ENCODE peak calls at places on chromosome 19, in five cellular contexts. One of them, this sample, is unnamed.

GRCh38 chr19:38617764-38618589 is at the start of gene MAP4K1:
- DNase-seq in GM23248: no peak
- DNase-seq in stimulated activated CD4-positive, alpha-beta T cell treated with anti-CD3 and anti-CD28 coated beads, Interleukin-4, amount 100 ng/mL, for 1 hour: peak; percentile 72
- DNase-seq in NB4: peak; percentile 92
- DNase-seq in heart left ventricle: peak; percentile 38
- DNase-seq in this sample: peak; percentile 45

GRCh38 chr19:54209058-54209747 is 8.5 kb downstream of the RPS9 start:
- DNase-seq in heart left ventricle: no peak
- DNase-seq in GM23248: no peak
- DNase-seq in NB4: no peak
- DNase-seq in stimulated activated CD4-positive, alpha-beta T cell treated with anti-CD3 and anti-CD28 coated beads, Interleukin-4, amount 100 ng/mL, for 1 hour: peak; percentile 36
- DNase-seq in this sample: no peak

GRCh38 chr19:13428352-13428751 is 77.9 kb downstream of the CACNA1A start:
- DNase-seq in heart left ventricle: no peak
- DNase-seq in NB4: peak; percentile 22
- DNase-seq in stimulated activated CD4-positive, alpha-beta T cell treated with anti-CD3 and anti-CD28 coated beads, Interleukin-4, amount 100 ng/mL, for 1 hour: peak; percentile 8
- DNase-seq in GM23248: peak; percentile 46
- DNase-seq in this sample: peak; percentile 17

GRCh38 chr19:38004505-38005223 is 97.7 kb downstream of the SIPA1L3 start:
- DNase-seq in NB4: peak; percentile 90
- DNase-seq in GM23248: peak; percentile 97
- DNase-seq in heart left ventricle: peak; percentile 89
- DNase-seq in stimulated activated CD4-positive, alpha-beta T cell treated with anti-CD3 and anti-CD28 coated beads, Interleukin-4, amount 100 ng/mL, for 1 hour: no peak
- DNase-seq in this sample: peak; percentile 97

GRCh38 chr19:310141-310651 is 19.0 kb upstream of the PLPP2 start:
- DNase-seq in stimulated activated CD4-positive, alpha-beta T cell treated with anti-CD3 and anti-CD28 coated beads, Interleukin-4, amount 100 ng/mL, for 1 hour: no peak
- DNase-seq in GM23248: no peak
- DNase-seq in heart left ventricle: no peak
- DNase-seq in NB4: no peak
- DNase-seq in this sample: no peak

GRCh38 chr19:18895828-18896341 is at the start of gene CERS1:
- DNase-seq in GM23248: peak; percentile 54
- DNase-seq in stimulated activated CD4-positive, alpha-beta T cell treated with anti-CD3 and anti-CD28 coated beads, Interleukin-4, amount 100 ng/mL, for 1 hour: no peak
- DNase-seq in heart left ventricle: no peak
- DNase-seq in NB4: peak; percentile 60
- DNase-seq in this sample: peak; percentile 17

GRCh38 chr19:45681391-45682015 is 10.2 kb downstream of the SNRPD2 start:
- DNase-seq in NB4: peak; percentile 78
- DNase-seq in GM23248: peak; percentile 88
- DNase-seq in heart left ventricle: peak; percentile 86
- DNase-seq in stimulated activated CD4-positive, alpha-beta T cell treated with anti-CD3 and anti-CD28 coated beads, Interleukin-4, amount 100 ng/mL, for 1 hour: peak; percentile 84
- DNase-seq in this sample: peak; percentile 88

GRCh38 chr19:40556953-40557530 is 19.6 kb upstream of the SHKBP1 start:
- DNase-seq in GM23248: no peak
- DNase-seq in stimulated activated CD4-positive, alpha-beta T cell treated with anti-CD3 and anti-CD28 coated beads, Interleukin-4, amount 100 ng/mL, for 1 hour: no peak
- DNase-seq in NB4: no peak
- DNase-seq in heart left ventricle: no peak
- DNase-seq in this sample: no peak

GRCh38 chr19:37334179-37335071 is 36.5 kb upstream of the ZNF527 start:
- DNase-seq in NB4: peak; percentile 70
- DNase-seq in heart left ventricle: peak; percentile 96
- DNase-seq in stimulated activated CD4-positive, alpha-beta T cell treated with anti-CD3 and anti-CD28 coated beads, Interleukin-4, amount 100 ng/mL, for 1 hour: peak; percentile 83
- DNase-seq in GM23248: peak; percentile 94
- DNase-seq in this sample: peak; percentile 90

GRCh38 chr19:4589579-4590410 is 30.3 kb upstream of the SEMA6B start:
- DNase-seq in NB4: peak; percentile 48
- DNase-seq in stimulated activated CD4-positive, alpha-beta T cell treated with anti-CD3 and anti-CD28 coated beads, Interleukin-4, amount 100 ng/mL, for 1 hour: peak; percentile 12
- DNase-seq in heart left ventricle: peak; percentile 67
- DNase-seq in GM23248: no peak
- DNase-seq in this sample: peak; percentile 22

GRCh38 chr19:16714702-16715294 is 4.8 kb upstream of the NWD1 start:
- DNase-seq in heart left ventricle: no peak
- DNase-seq in NB4: peak; percentile 77
- DNase-seq in GM23248: peak; percentile 39
- DNase-seq in stimulated activated CD4-positive, alpha-beta T cell treated with anti-CD3 and anti-CD28 coated beads, Interleukin-4, amount 100 ng/mL, for 1 hour: peak; percentile 42
- DNase-seq in this sample: peak; percentile 64

GRCh38 chr19:13744179-13744578 is 20.1 kb upstream of the MRI1 start:
- DNase-seq in stimulated activated CD4-positive, alpha-beta T cell treated with anti-CD3 and anti-CD28 coated beads, Interleukin-4, amount 100 ng/mL, for 1 hour: no peak
- DNase-seq in GM23248: no peak
- DNase-seq in heart left ventricle: no peak
- DNase-seq in NB4: no peak
- DNase-seq in this sample: no peak

GRCh38 chr19:41795031-41795461 is 1.3 kb upstream of the CEACAM3 start:
- DNase-seq in heart left ventricle: peak; percentile 43
- DNase-seq in NB4: peak; percentile 45
- DNase-seq in GM23248: peak; percentile 56
- DNase-seq in stimulated activated CD4-positive, alpha-beta T cell treated with anti-CD3 and anti-CD28 coated beads, Interleukin-4, amount 100 ng/mL, for 1 hour: peak; percentile 53
- DNase-seq in this sample: peak; percentile 56

GRCh38 chr19:40254714-40255418 is 28.4 kb upstream of the CCNP start:
- DNase-seq in NB4: no peak
- DNase-seq in GM23248: no peak
- DNase-seq in heart left ventricle: no peak
- DNase-seq in stimulated activated CD4-positive, alpha-beta T cell treated with anti-CD3 and anti-CD28 coated beads, Interleukin-4, amount 100 ng/mL, for 1 hour: no peak
- DNase-seq in this sample: no peak